ENCODE peak calls at places on chromosomes 11 and 22, in nine cellular contexts. U is OCI-LY7, X is heart right ventricle, Z is tibial artery, C is GM12878, A is brain microvascular endothelial cell, M is Calu3, I is GM13977, O is endothelial cell. F is an unnamed sample.
A peak's percentile ranks its signal among the peaks of the same experiment; 100 is the strongest.

GRCh38 chr22:19876314-19876940 is 21.8 kb upstream of the GNB1L start:
- DNase-seq in U (no peak), X (no peak), Z (peak; percentile 24), C (no peak), A (no peak), M (no peak), I (no peak), O (no peak), F (peak; percentile 11)

GRCh38 chr11:105022998-105023397 is at the start of gene CASP5:
- DNase-seq in U (no peak), X (no peak), Z (no peak), C (no peak), A (no peak), M (no peak), I (no peak), O (no peak), F (no peak)

GRCh38 chr11:66849501-66850234 is 6.4 kb downstream of the RCE1 start:
- DNase-seq in U (no peak), X (no peak), Z (no peak), C (no peak), A (no peak), M (no peak), I (no peak), O (no peak), F (no peak)

GRCh38 chr11:102664001-102664752 is 39.0 kb upstream of the MMP20 start:
- DNase-seq in U (peak; percentile 33), X (no peak), Z (no peak), C (no peak), A (no peak), M (peak; percentile 35), I (no peak), O (peak; percentile 12), F (no peak)

GRCh38 chr11:128411812-128412211 is 175.5 kb downstream of the ETS1 start:
- DNase-seq in U (no peak), X (no peak), Z (no peak), C (no peak), A (no peak), M (no peak), I (no peak), O (no peak), F (no peak)

GRCh38 chr11:30342736-30343166 is 19.8 kb downstream of the ARL14EP start:
- DNase-seq in U (peak; percentile 94), X (no peak), Z (no peak), C (peak; percentile 97), A (no peak), M (no peak), I (peak; percentile 62), O (no peak), F (no peak)

GRCh38 chr11:60872124-60872951 is 5.0 kb downstream of the ZP1 start:
- DNase-seq in U (no peak), X (peak; percentile 77), Z (peak; percentile 67), C (no peak), A (peak; percentile 76), M (no peak), I (no peak), O (no peak), F (no peak)

GRCh38 chr11:13463779-13464290 is 813 bp upstream of the BTBD10 start:
- DNase-seq in U (no peak), X (no peak), Z (no peak), C (no peak), A (no peak), M (no peak), I (no peak), O (no peak), F (no peak)

GRCh38 chr22:20607157-20607907 is 99.9 kb downstream of the MED15 start:
- DNase-seq in U (no peak), X (no peak), Z (no peak), C (no peak), A (no peak), M (no peak), I (peak; percentile 15), O (no peak), F (peak; percentile 58)

GRCh38 chr11:87422566-87422965 is 384.8 kb downstream of the TMEM135 start:
- DNase-seq in U (no peak), X (no peak), Z (no peak), C (no peak), A (no peak), M (no peak), I (no peak), O (no peak), F (no peak)

GRCh38 chr11:34594603-34595002 is 26.3 kb upstream of the EHF start:
- DNase-seq in U (no peak), X (no peak), Z (no peak), C (no peak), A (no peak), M (no peak), I (no peak), O (no peak), F (no peak)

GRCh38 chr11:104625246-104625645 is 273.0 kb downstream of the CASP12 start:
- DNase-seq in U (no peak), X (no peak), Z (no peak), C (no peak), A (peak; percentile 11), M (no peak), I (no peak), O (no peak), F (no peak)

GRCh38 chr11:67301951-67302516 is 1.3 kb upstream of the SSH3 start:
- DNase-seq in U (no peak), X (peak; percentile 58), Z (peak; percentile 65), C (no peak), A (peak; percentile 61), M (no peak), I (no peak), O (no peak), F (peak; percentile 84)

GRCh38 chr22:50469377-50470305 is 5.2 kb downstream of the SBF1 start:
- DNase-seq in U (peak; percentile 98), X (no peak), Z (no peak), C (peak; percentile 87), A (peak; percentile 19), M (peak; percentile 94), I (peak; percentile 95), O (no peak), F (peak; percentile 63)

GRCh38 chr22:37161442-37161841 is 11.7 kb upstream of the IL2RB start:
- DNase-seq in U (peak; percentile 45), X (no peak), Z (no peak), C (no peak), A (no peak), M (no peak), I (no peak), O (no peak), F (no peak)

GRCh38 chr11:75273331-75273988 is 32.9 kb downstream of the TPBGL start:
- DNase-seq in U (no peak), X (no peak), Z (peak; percentile 2), C (no peak), A (no peak), M (no peak), I (no peak), O (no peak), F (no peak)

GRCh38 chr11:75272391-75272790 is 31.8 kb downstream of the TPBGL start:
- DNase-seq in U (no peak), X (no peak), Z (peak; percentile 5), C (no peak), A (no peak), M (no peak), I (no peak), O (no peak), F (no peak)

GRCh38 chr11:75275581-75275980 is 35.0 kb downstream of the TPBGL start:
- DNase-seq in U (peak; percentile 87), X (no peak), Z (peak; percentile 70), C (no peak), A (no peak), M (no peak), I (no peak), O (no peak), F (no peak)

GRCh38 chr11:75272821-75273301 is 32.3 kb downstream of the TPBGL start:
- DNase-seq in U (no peak), X (no peak), Z (peak; percentile 6), C (no peak), A (no peak), M (no peak), I (no peak), O (no peak), F (no peak)

DNA sequence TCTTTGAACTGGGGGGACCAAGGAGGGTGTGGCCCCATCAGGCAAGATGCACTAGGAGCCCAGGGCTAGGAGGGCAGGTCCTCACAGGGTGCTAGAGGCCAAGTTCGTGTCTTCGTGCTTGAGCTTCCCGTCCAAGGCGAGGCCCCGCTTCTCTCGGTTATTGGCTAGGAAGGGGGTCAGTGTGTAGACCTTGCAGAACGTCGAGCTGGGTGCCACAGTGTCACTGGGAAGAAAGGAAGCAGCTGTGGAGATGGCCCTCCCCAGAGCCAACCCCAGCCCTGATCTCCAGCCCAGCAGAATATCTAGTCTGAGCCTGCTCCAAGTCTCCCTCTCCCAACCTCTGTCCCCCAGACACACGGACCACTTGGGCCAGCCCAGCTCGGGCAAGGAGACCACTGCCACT is 33.4 kb downstream of the TPBGL start:
- DNase-seq in U (no peak), X (no peak), Z (peak; percentile 10), C (no peak), A (no peak), M (no peak), I (no peak), O (no peak), F (no peak)
- TF ChIP-seq CTCF in U (no peak), X (no peak), Z (no peak), C (no peak), A (no peak), M (no peak), I (no peak), O (no peak), F (no peak)

DNA sequence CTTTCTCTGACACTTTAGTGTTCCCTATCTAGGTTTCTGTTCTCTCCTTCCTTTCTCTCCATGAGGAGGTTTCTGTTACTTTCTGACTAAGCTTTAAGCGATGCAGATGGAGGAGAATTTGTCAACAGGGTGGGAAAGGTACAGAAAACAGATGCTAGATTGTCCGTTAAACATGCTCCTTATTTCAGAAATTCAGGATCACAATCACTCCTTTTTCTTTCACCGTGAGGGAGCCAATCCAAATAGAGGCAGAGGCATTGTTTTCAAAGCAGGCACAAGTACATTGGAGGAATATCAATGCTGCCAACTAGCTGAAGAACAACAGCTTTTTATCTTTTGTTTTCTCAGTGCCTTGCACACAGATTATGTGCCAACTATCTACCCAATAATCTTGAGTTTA is 215.7 kb upstream of the FOLH1 start:
- DNase-seq in U (no peak), X (no peak), Z (no peak), C (no peak), A (no peak), M (no peak), I (no peak), O (no peak), F (no peak)
- TF ChIP-seq CTCF in U (no peak), X (no peak), Z (no peak), C (no peak), A (no peak), M (no peak), I (no peak), O (no peak), F (no peak)

GRCh38 chr11:62588966-62589637 is 2.2 kb downstream of the TUT1 start:
- DNase-seq in U (no peak), X (no peak), Z (no peak), C (no peak), A (peak; percentile 50), M (no peak), I (no peak), O (no peak), F (no peak)
- TF ChIP-seq CTCF in U (peak; percentile 71), X (no peak), Z (no peak), C (peak; percentile 15), A (peak; percentile 64), M (peak; percentile 16), I (peak; percentile 42), O (peak; percentile 51), F (no peak)

DNA sequence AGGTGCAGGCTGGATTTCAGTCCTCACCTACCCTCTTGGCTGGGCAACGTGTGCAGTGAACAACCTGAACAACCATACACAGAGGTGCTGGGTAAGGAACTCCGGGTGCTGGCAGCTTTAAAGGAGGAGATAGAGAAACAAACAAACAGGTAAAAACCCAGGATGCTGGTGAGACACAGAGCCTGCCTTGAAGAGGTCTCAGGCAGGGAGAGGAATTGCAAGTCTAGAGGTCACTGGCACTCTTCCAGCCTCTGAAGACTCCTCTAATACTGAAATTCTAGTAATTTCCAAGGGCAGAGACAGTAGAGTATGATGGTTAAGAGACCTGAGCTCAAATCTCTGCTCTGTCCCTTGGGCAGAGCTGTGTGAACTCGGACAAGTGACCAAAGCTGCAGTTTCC is 192.5 kb downstream of the CEP164 start:
- DNase-seq in U (no peak), X (no peak), Z (no peak), C (no peak), A (peak; percentile 16), M (no peak), I (no peak), O (no peak), F (no peak)
- TF ChIP-seq CTCF in U (no peak), X (no peak), Z (no peak), C (no peak), A (no peak), M (no peak), I (no peak), O (no peak), F (no peak)

F was measured in glutamatergic neuron.